ENCODE peak calls at places on chromosomes 4 and X, in ten cellular contexts. D is cardiac muscle cell, F is fibroblast of villous mesenchyme, N is sigmoid colon, O is AG09309, E is ovary, P is IMR-90, J is fibroblast of pulmonary artery, T is GM06990, A is stomach. Z is an unnamed sample.

GRCh38 chrX:1093112-1093511 is 119.3 kb downstream of the CRLF2 start:
- DNase-seq in O (no peak), T (no peak), A (no peak), F (no peak), D (no peak), J (no peak), N (peak), P (no peak), E (no peak), Z (no peak)

GRCh38 chr4:124178449-124179021 is 534.0 kb downstream of the ANKRD50 start:
- DNase-seq in A (no peak), P (peak), J (peak), T (no peak), N (no peak), F (no peak), D (peak), O (no peak), E (no peak), Z (no peak)

GRCh38 chr4:15805583-15806517 is 27.7 kb downstream of the CD38 start:
- DNase-seq in N (no peak), T (no peak), A (peak), D (peak), F (peak), E (no peak), P (peak), J (peak), O (peak), Z (peak)

GRCh38 chr4:162115323-162115722 is 48.5 kb downstream of the FSTL5 start:
- DNase-seq in N (no peak), A (no peak), D (no peak), T (no peak), F (no peak), O (no peak), P (no peak), E (no peak), J (no peak), Z (no peak)

GRCh38 chr4:168051526-168051925 is 40.8 kb upstream of the ANXA10 start:
- DNase-seq in T (no peak), O (no peak), E (no peak), A (no peak), P (no peak), J (no peak), F (no peak), D (no peak), N (no peak), Z (no peak)

GRCh38 chr4:101252721-101253120 is 94.6 kb downstream of the PPP3CA start:
- DNase-seq in E (no peak), F (no peak), T (no peak), J (no peak), P (peak), N (no peak), O (no peak), D (peak), A (no peak), Z (no peak)

GRCh38 chrX:21943460-21944135 is 3.1 kb downstream of the SMS start:
- DNase-seq in D (peak), J (peak), P (peak), A (no peak), F (peak), T (no peak), O (peak), N (no peak), E (no peak), Z (no peak)

GRCh38 chr4:6945052-6945409 is 35.4 kb downstream of the TBC1D14 start:
- DNase-seq in F (no peak), P (no peak), D (no peak), O (no peak), E (no peak), J (no peak), N (no peak), T (no peak), A (no peak), Z (no peak)

GRCh38 chrX:57918750-57919436 is 8.6 kb upstream of the ZXDA start:
- DNase-seq in T (no peak), F (peak), A (peak), J (peak), D (peak), P (peak), O (no peak), N (no peak), E (peak), Z (no peak)

GRCh38 chr4:751676-752075 is 46.0 kb downstream of the PCGF3 start:
- DNase-seq in N (no peak), J (no peak), P (no peak), A (no peak), E (no peak), T (no peak), O (no peak), D (no peak), F (no peak), Z (no peak)

GRCh38 chr4:52369649-52370048 is 289.5 kb downstream of the USP46 start:
- DNase-seq in O (no peak), J (no peak), A (no peak), D (no peak), N (no peak), E (no peak), F (peak), T (no peak), P (no peak), Z (no peak)

GRCh38 chr4:182578402-182578801 is 335.2 kb downstream of the TENM3 start:
- DNase-seq in P (peak), D (peak), A (no peak), T (no peak), N (no peak), E (no peak), O (peak), J (peak), F (peak), Z (peak)

GRCh38 chr4:40514409-40515025 is 115.1 kb downstream of the RBM47 start:
- DNase-seq in T (no peak), F (no peak), P (no peak), D (no peak), O (no peak), J (no peak), A (peak), E (no peak), N (no peak), Z (no peak)

GRCh38 chr4:138223191-138223910 is 18.8 kb downstream of the SLC7A11 start:
- DNase-seq in A (no peak), D (no peak), F (no peak), T (no peak), E (no peak), J (no peak), O (no peak), P (no peak), N (no peak), Z (no peak)

GRCh38 chr4:134747108-134747805 is 545.7 kb upstream of the PABPC4L start:
- DNase-seq in T (no peak), J (no peak), O (no peak), F (no peak), P (no peak), E (no peak), N (no peak), A (no peak), D (no peak), Z (no peak)

GRCh38 chr4:164221631-164222030 is 532.3 kb upstream of the SMIM31 start:
- DNase-seq in N (no peak), A (no peak), J (no peak), T (no peak), P (no peak), E (no peak), O (no peak), D (no peak), F (no peak), Z (no peak)

GRCh38 chr4:10097906-10098769 is 18.5 kb downstream of the WDR1 start:
- DNase-seq in E (no peak), T (no peak), F (no peak), A (no peak), O (no peak), N (no peak), D (no peak), J (no peak), P (no peak), Z (no peak)
- TF ChIP-seq CTCF in E (no peak), T (no peak), F (no peak), A (no peak), O (no peak), N (no peak), D (no peak), J (no peak), P (no peak), Z (no peak)

DNA sequence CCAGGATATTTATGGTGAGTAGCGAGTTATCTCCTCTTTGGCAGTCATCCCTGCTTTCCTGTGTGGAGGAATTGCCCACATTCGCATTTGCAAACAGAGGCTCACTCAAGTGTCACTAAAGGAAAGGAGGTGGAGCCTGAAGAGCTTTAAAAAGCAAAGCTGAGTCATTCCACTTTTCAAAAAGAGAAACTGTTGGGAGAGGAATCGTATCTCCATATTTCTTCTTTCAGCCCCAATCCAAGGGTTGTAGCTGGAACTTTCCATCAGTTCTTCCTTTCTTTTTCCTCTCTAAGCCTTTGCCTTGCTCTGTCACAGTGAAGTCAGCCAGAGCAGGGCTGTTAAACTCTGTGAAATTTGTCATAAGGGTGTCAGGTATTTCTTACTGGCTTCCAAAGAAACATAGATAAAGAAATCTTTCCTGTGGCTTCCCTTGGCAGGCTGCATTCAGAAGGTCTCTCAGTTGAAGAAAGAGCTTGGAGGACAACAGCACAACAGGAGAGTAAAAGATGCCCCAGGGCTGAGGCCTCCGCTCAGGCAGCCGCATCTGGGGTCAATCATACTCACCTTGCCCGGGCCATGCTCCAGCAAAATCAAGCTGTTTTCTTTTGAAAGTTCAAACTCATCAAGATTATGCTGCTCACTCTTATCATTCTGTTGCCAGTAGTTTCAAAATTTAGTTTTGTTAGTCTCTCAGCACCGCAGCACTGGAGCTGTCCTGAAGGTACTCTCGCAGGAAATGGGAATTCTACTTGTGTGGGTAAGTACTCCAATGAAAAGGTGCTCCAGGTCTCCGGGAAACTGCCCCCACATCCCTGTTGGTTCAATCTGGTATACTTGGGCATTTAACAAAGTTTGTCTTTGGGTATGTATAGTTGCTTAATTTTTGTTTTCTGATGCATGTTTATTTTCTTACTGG is at the start of gene EGF:
- DNase-seq in D (peak), J (peak), E (no peak), T (no peak), P (peak), O (peak), F (peak), A (no peak), N (no peak), Z (peak)
- H3K4me3 ChIP-seq in D (no peak), J (no peak), E (no peak), T (no peak), P (peak), O (no peak), F (no peak), A (no peak), N (no peak), Z (no peak)

GRCh38 chr4:140044314-140044991 is 109.5 kb downstream of the MAML3 start:
- DNase-seq in J (peak), N (no peak), E (no peak), T (no peak), D (peak), F (peak), O (no peak), A (no peak), P (peak), Z (no peak)
- TF ChIP-seq CTCF in J (no peak), N (no peak), E (no peak), T (no peak), D (no peak), F (no peak), O (no peak), A (no peak), P (no peak), Z (no peak)

GRCh38 chr4:87108142-87108546 is 112.3 kb downstream of the KLHL8 start:
- DNase-seq in J (peak), F (peak), N (peak), T (no peak), O (no peak), P (peak), E (no peak), D (peak), A (no peak), Z (peak)
- H3K4me3 ChIP-seq in J (no peak), F (peak), N (no peak), T (no peak), O (no peak), P (no peak), E (no peak), D (no peak), A (no peak), Z (peak)

DNA sequence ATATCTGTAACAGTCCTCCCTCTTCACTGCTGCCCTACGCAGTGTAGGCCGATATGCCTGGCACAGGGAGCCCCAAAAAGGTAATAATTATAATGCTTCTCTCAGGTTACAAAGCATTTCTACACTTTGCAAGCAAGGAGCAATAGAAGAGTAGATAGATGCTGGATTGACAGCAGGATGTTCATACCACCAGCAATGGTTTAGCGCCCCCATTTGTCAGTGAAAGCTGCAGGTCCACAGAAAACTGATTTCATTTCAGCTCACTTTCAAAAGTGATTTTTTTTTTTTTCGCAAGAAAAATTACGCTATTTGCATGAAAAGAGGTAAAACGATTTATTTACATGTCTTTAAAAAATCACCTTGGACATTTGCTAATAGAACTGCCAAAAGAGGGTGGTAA is 34.5 kb downstream of the HPF1 start:
- DNase-seq in D (peak), O (no peak), A (no peak), E (no peak), J (peak), N (no peak), F (peak), P (no peak), T (no peak), Z (no peak)
- TF ChIP-seq CTCF in D (peak), O (peak), A (no peak), E (no peak), J (peak), N (no peak), F (peak), P (peak), T (no peak), Z (peak)

GRCh38 chrX:107935200-107935599 is 47.0 kb downstream of the TEX13B start:
- DNase-seq in N (no peak), E (no peak), O (no peak), T (no peak), J (peak), P (peak), F (no peak), D (peak), A (no peak), Z (no peak)
- H3K4me3 ChIP-seq in N (no peak), E (no peak), O (no peak), T (no peak), J (no peak), P (no peak), F (peak), D (no peak), A (peak), Z (no peak)

DNA sequence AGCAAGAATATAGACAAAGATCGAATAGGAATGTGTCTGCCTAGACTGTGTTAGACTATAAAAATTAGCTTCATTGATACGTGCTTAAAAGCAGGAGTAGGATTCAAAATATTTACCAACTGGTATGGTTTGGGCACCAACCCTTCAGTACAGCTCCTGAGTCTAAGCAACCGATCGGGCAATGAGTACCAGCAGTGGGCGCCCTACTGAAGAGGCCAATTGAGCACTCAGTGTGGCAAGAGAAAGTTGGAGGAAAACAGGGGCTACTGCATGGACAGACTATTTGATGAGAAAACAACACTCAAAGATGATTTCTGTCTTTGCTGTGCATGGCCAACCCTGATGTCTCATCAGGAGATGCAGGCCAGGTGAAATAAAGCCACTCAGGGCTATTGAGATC is 176.0 kb upstream of the NWD2 start:
- DNase-seq in O (no peak), A (no peak), P (no peak), D (no peak), T (no peak), N (no peak), F (no peak), E (no peak), J (no peak), Z (no peak)
- TF ChIP-seq CTCF in O (no peak), A (no peak), P (no peak), D (no peak), T (peak), N (no peak), F (no peak), E (no peak), J (no peak), Z (no peak)

GRCh38 chrX:26445288-26445687 is 229.3 kb downstream of the MAGEB5 start:
- DNase-seq in D (no peak), A (no peak), N (no peak), T (no peak), O (no peak), E (no peak), F (no peak), P (no peak), J (no peak), Z (no peak)

GRCh38 chrX:26442340-26442739 is 226.4 kb downstream of the MAGEB5 start:
- DNase-seq in N (no peak), O (no peak), D (peak), A (no peak), F (peak), T (no peak), P (peak), E (no peak), J (peak), Z (no peak)
- H3K4me3 ChIP-seq in N (no peak), O (no peak), D (no peak), A (no peak), F (no peak), T (no peak), P (no peak), E (no peak), J (no peak), Z (no peak)

GRCh38 chr4:30860983-30861382 is 140.8 kb downstream of the PCDH7 start:
- DNase-seq in T (no peak), E (no peak), N (no peak), A (no peak), O (no peak), D (no peak), F (no peak), J (no peak), P (no peak), Z (no peak)
- TF ChIP-seq CTCF in T (no peak), E (no peak), N (no peak), A (no peak), O (no peak), D (no peak), F (no peak), J (no peak), P (no peak), Z (no peak)